ENCODE peak calls at places on chromosomes 6 and 20, in four cellular contexts. S is HCT116, U is fibroblast of lung, P is MM.1S. F is an unnamed sample.

GRCh38 chr6:35203680-35204079 is 10.1 kb upstream of the SCUBE3 start:
- DNase-seq in P (no peak), U (no peak), S (no peak), F (no peak)

GRCh38 chr20:62363920-62364851 is 2.9 kb downstream of the LAMA5 start:
- DNase-seq in S (no peak), P (no peak), U (peak; percentile 34), F (peak; percentile 68)

GRCh38 chr6:153108320-153108719 is 22.8 kb downstream of the RGS17 start:
- DNase-seq in U (peak; percentile 33), P (no peak), S (no peak), F (no peak)

GRCh38 chr20:23446505-23446904 is 6.2 kb downstream of the CST11 start:
- DNase-seq in U (peak; percentile 48), P (peak; percentile 29), S (peak; percentile 35), F (no peak)

GRCh38 chr6:7166410-7167293 is 58.9 kb downstream of the RREB1 start:
- DNase-seq in P (no peak), S (no peak), U (peak; percentile 83), F (no peak)

GRCh38 chr20:40513010-40513409 is 176.0 kb downstream of the MAFB start:
- DNase-seq in U (peak; percentile 37), S (no peak), P (no peak), F (no peak)

GRCh38 chr20:43473058-43473704 is 15.5 kb downstream of the SRSF6 start:
- DNase-seq in U (no peak), S (no peak), P (no peak), F (no peak)

GRCh38 chr6:147043994-147044477 is 160.2 kb upstream of the STXBP5 start:
- DNase-seq in U (peak; percentile 34), S (no peak), P (no peak), F (no peak)

GRCh38 chr6:157198425-157199279 is 124.7 kb downstream of the TMEM242 start:
- DNase-seq in S (no peak), P (no peak), U (no peak), F (peak; percentile 92)

GRCh38 chr6:137341721-137342195 is 122.6 kb upstream of the IFNGR1 start:
- DNase-seq in P (peak; percentile 73), S (no peak), U (no peak), F (peak; percentile 12)

GRCh38 chr6:70421509-70421908 is 8.2 kb downstream of the FAM135A start:
- DNase-seq in P (no peak), U (no peak), S (no peak), F (no peak)

GRCh38 chr6:22765015-22765414 is 195.6 kb downstream of the HDGFL1 start:
- DNase-seq in U (peak; percentile 76), S (no peak), P (no peak), F (no peak)

GRCh38 chr20:61262036-61262435 is 10.0 kb downstream of the CDH4 start:
- DNase-seq in S (no peak), U (no peak), P (no peak), F (no peak)

GRCh38 chr6:491233-491632 is 99.7 kb downstream of the IRF4 start:
- DNase-seq in S (no peak), P (no peak), U (peak; percentile 3), F (no peak)

GRCh38 chr6:4752068-4752467 is 24.1 kb upstream of the CDYL start:
- DNase-seq in S (no peak), P (no peak), U (no peak), F (no peak)

GRCh38 chr20:18743665-18744440 is 69.7 kb upstream of the SCP2D1 start:
- DNase-seq in S (no peak), P (no peak), U (no peak), F (no peak)

GRCh38 chr6:25660512-25660911 is 8.5 kb downstream of the SCGN start:
- DNase-seq in U (peak; percentile 37), S (peak; percentile 56), P (no peak), F (peak; percentile 58)

GRCh38 chr6:96016781-96017180 is 1.0 kb downstream of the FUT9 start:
- DNase-seq in U (no peak), P (no peak), S (no peak), F (no peak)

GRCh38 chr6:4906942-4907300 is 96.9 kb downstream of the RPP40 start:
- DNase-seq in U (no peak), S (no peak), P (no peak), F (no peak)

GRCh38 chr6:170371588-170371987 is 65.0 kb downstream of the FAM120B start:
- DNase-seq in S (no peak), U (no peak), P (no peak), F (no peak)

GRCh38 chr6:170522565-170523183 is 30.4 kb downstream of the PSMB1 start:
- DNase-seq in P (no peak), U (peak; percentile 17), S (peak; percentile 12), F (no peak)

GRCh38 chr20:53255102-53255710 is 283.0 kb downstream of the TSHZ2 start:
- DNase-seq in S (no peak), P (no peak), U (no peak), F (no peak)

GRCh38 chr20:35368616-35369423 is 43.0 kb downstream of the UQCC1 start:
- DNase-seq in U (peak; percentile 29), S (no peak), P (peak; percentile 19), F (no peak)

GRCh38 chr6:88165877-88166492 is at the start of gene CNR1:
- DNase-seq in S (no peak), U (peak; percentile 39), P (peak; percentile 53), F (no peak)

GRCh38 chr6:70863343-70863742 is 93.5 kb downstream of the B3GAT2 start:
- DNase-seq in U (no peak), P (no peak), S (no peak), F (no peak)

GRCh38 chr6:81865712-81866111 is 113.2 kb upstream of the TENT5A start:
- DNase-seq in P (no peak), U (peak; percentile 86), S (no peak), F (no peak)

GRCh38 chr6:167044696-167045095 is 45.5 kb downstream of the CEP43 start:
- DNase-seq in U (peak; percentile 4), S (no peak), P (no peak), F (no peak)

GRCh38 chr6:168102093-168102985 is 23.3 kb upstream of the FRMD1 start:
- DNase-seq in U (no peak), P (no peak), S (no peak), F (no peak)

GRCh38 chr20:35199696-35200095 is 26.8 kb upstream of the MMP24 start:
- DNase-seq in P (no peak), S (no peak), U (peak; percentile 56), F (no peak)

GRCh38 chr6:107235521-107235920 is 120.2 kb upstream of the BEND3 start:
- DNase-seq in S (no peak), U (no peak), P (no peak), F (no peak)

GRCh38 chr20:57224641-57225138 is 41.8 kb downstream of the BMP7 start:
- DNase-seq in U (no peak), S (no peak), P (no peak), F (no peak)

GRCh38 chr6:26311012-26311384 is 54.0 kb upstream of the BTN3A2 start:
- DNase-seq in U (peak; percentile 66), S (no peak), P (peak; percentile 21), F (no peak)

GRCh38 chr20:60085551-60086132 is 127.4 kb downstream of the CDH26 start:
- DNase-seq in S (no peak), P (no peak), U (no peak), F (no peak)

DNA sequence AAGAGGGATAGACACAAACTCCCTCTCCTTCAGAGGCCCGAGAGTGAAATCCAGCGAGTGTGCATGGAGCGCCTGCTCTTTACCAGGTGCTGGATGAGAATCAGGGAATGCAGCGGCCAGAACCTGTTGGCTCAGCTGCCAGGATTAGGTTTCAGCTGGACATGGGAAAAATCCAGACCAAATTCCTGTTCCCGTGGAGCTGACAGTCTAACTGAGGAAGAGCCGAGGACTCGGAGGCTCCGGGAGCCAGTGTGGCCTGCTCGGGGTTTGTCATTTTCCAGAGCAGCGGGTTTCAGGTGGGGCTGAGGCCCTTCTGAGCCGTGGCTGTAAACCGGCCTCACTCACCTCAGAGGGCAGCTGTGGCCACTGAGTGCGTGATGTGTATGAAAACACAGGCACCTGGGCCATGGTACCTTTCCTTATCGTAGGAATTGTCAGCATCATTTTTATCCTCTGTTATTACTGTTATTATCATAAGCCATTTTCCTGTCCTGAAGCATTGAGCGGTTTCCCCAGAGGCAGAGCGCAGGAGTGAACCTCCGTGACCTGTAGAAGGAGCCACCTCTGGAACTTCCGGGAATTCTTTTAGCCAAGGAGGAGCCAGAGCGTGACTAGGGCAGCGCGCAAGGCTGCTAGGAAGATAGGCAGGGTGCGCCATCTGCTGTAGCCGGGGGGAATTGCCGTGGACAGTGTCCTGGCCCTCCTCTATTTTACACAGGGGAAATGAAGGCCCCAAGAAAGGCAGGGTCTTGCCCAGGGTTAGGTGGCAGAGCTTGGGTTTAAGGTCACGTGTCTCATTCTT is 27.3 kb downstream of the PKIG start:
- DNase-seq in P (peak; percentile 76), U (peak; percentile 73), S (peak; percentile 76), F (peak; percentile 85)
- H3K4me2 ChIP-seq in P (peak overlapping the region; percentile 68), U (peak overlapping the region; percentile 75), S (peak overlapping the region; percentile 65), F (peak overlapping the region; percentile 54)

DNA sequence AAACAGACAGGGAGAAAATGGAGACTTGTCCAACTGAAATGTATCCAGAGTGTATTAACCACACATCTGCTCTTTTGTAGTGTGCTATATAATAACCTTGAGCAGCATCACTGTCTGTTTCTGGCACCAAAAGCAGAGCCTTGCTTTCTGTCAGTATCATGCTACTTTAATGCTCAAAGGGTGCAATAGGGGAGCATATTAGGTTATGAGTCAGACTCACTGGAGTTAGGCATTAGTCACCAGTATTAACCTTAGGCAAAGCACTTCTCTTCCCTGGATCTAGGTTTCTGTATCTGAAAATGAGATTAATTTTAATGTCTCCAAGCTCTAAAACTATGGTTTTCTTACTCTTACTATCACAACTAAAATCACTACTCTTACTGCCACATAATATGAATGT is 280.1 kb downstream of the TFAP2B start:
- DNase-seq in U (no peak), S (no peak), P (no peak), F (no peak)
- H3K4me3 ChIP-seq in U (no peak overlapping the region), S (no peak overlapping the region), P (no peak overlapping the region), F (no peak overlapping the region)

DNA sequence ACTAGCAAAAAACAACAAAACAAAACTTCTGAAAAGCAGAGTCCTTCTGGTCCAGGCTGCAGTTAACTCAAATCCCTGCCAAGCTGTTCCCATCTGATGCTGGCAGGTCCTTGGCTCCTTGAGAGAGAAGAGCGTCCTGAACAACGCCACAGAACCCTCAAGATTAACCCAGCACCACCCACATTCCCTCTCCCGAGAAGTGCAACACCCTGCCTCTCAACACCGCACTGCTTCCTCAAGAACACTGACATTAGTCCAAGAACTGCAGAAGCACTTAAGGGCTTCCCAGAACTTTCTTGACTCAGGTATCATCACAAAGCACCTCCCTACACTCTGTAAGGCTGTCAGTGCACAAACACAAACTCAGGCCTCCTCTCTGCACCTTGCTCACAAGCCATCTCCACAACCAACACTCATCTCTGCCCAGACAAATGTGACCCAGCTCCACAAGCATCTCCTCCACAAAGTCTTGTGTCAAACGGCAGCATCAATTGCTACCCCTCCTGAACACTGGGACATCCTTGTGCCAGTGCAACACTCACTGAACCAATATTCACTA is 7.5 kb downstream of the MRPL14 start:
- DNase-seq in U (peak; percentile 58), P (no peak), S (no peak), F (no peak)
- TF ChIP-seq EZH2 in U (no peak), P (no peak), S (no peak), F (no peak)

DNA sequence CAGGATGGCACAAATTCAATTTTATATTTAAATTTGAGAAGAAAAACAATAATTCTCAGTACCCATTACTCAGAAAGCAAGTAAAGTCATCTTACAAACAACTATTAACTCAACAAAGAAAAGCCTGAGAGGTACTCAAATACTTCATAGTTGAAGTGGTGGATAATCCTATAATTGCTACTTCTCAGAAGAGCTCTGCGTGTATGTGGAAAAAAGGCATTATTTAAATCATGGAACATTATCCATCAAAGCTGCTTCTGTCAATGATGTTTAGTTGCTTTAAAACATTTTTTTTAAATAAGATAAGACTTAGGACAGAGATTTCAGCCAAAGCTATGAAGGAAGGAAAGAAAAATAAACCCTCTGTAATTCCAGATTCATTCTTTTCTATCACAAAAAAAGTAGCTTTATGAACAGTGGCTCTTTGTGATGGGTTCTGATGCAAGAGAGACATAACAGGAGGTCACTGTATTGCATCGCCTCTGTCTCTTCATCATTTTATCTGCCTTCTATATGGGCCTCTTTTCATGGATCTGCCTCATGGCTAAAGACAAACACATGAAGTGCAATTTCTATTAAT is 367.9 kb upstream of the SLC35B3 start:
- DNase-seq in S (no peak), U (no peak), P (no peak), F (no peak)
- H3K4me2 ChIP-seq in S (no peak overlapping the region), U (no peak overlapping the region), P (no peak overlapping the region), F (no peak overlapping the region)